ENCODE peak calls at places on chromosomes 2 and 18, in six cellular contexts. B is A549, D is nephron progenitor cell, K is tibial nerve, W is astrocyte of the spinal cord, L is GM13976. N is an unnamed sample.

GRCh38 chr2:216344206-216344957 is 27.9 kb downstream of the MARCHF4 start:
- DNase-seq in D (no peak), L (no peak), W (peak; percentile 9), B (no peak), K (no peak), N (peak; percentile 81)

GRCh38 chr2:224930124-224930523 is 112.1 kb downstream of the DOCK10 start:
- DNase-seq in K (no peak), D (no peak), L (no peak), B (no peak), W (no peak), N (no peak)

GRCh38 chr2:108594982-108595464 is 60.8 kb downstream of the LIMS1 start:
- DNase-seq in W (peak; percentile 98), K (no peak), D (no peak), L (no peak), B (no peak), N (no peak)

GRCh38 chr18:77187201-77187600 is 54.6 kb upstream of the MBP start:
- DNase-seq in K (no peak), L (no peak), B (no peak), W (no peak), D (no peak), N (no peak)

GRCh38 chr2:44578401-44579135 is 216.8 kb downstream of the CAMKMT start:
- DNase-seq in W (peak; percentile 53), K (no peak), B (no peak), L (peak; percentile 64), D (no peak), N (no peak)

GRCh38 chr2:26691881-26692813 is at the start of gene KCNK3:
- DNase-seq in D (peak; percentile 90), K (no peak), L (peak; percentile 67), B (peak; percentile 50), W (peak; percentile 7), N (peak; percentile 97)

GRCh38 chr2:210620456-210620855 is 64.1 kb downstream of the CPS1 start:
- DNase-seq in L (no peak), K (no peak), W (no peak), D (no peak), B (no peak), N (no peak)

GRCh38 chr2:8494589-8494988 is 187.3 kb upstream of the ID2 start:
- DNase-seq in L (no peak), B (no peak), D (no peak), W (no peak), K (no peak), N (no peak)

GRCh38 chr2:43105586-43106562 is 120.5 kb downstream of the ZFP36L2 start:
- DNase-seq in B (peak; percentile 58), L (peak; percentile 70), W (no peak), D (no peak), K (no peak), N (peak; percentile 94)

GRCh38 chr2:159152119-159152778 is 134.3 kb downstream of the WDSUB1 start:
- DNase-seq in B (no peak), W (no peak), L (no peak), D (no peak), K (no peak), N (no peak)

GRCh38 chr2:3335001-3335400 is 42.6 kb downstream of the EIPR1 start:
- DNase-seq in K (no peak), D (no peak), L (no peak), B (no peak), W (no peak), N (no peak)

GRCh38 chr18:58097127-58097906 is 53.3 kb downstream of the NEDD4L start:
- DNase-seq in W (peak; percentile 31), K (no peak), L (no peak), B (no peak), D (no peak), N (no peak)

GRCh38 chr18:46632401-46633089 is 24.5 kb downstream of the LOXHD1 start:
- DNase-seq in L (no peak), D (no peak), B (peak; percentile 13), K (no peak), W (no peak), N (no peak)

GRCh38 chr2:205499006-205499405 is 183.3 kb upstream of the NRP2 start:
- DNase-seq in B (no peak), L (no peak), W (no peak), K (no peak), D (no peak), N (no peak)
- TF ChIP-seq CTCF in B (no peak), L (no peak), W (no peak), K (no peak), D (no peak), N (no peak)

GRCh38 chr2:157830696-157831570 is 45.2 kb downstream of the ACVR1 start:
- DNase-seq in L (no peak), W (peak; percentile 89), K (no peak), D (no peak), B (peak; percentile 74), N (peak; percentile 79)
- TF ChIP-seq CTCF in L (no peak), W (no peak), K (no peak), D (no peak), B (no peak), N (no peak)

GRCh38 chr2:119660343-119660658 is 18.7 kb upstream of the TMEM177 start:
- DNase-seq in B (no peak), K (no peak), W (no peak), D (no peak), L (no peak), N (no peak)
- TF ChIP-seq CTCF in B (no peak), K (no peak), W (no peak), D (no peak), L (no peak), N (no peak)

GRCh38 chr2:88182721-88183120 is 12.6 kb downstream of the THNSL2 start:
- DNase-seq in K (no peak), D (no peak), W (no peak), L (no peak), B (no peak), N (no peak)

GRCh38 chr2:88179228-88179679 is 9.1 kb downstream of the THNSL2 start:
- DNase-seq in K (no peak), D (peak; percentile 38), W (no peak), L (no peak), B (no peak), N (no peak)

GRCh38 chr2:88181511-88181910 is 11.4 kb downstream of the THNSL2 start:
- DNase-seq in L (no peak), D (no peak), B (no peak), W (peak; percentile 48), K (no peak), N (no peak)

GRCh38 chr2:88177556-88177955 is 7.4 kb downstream of the THNSL2 start:
- DNase-seq in W (no peak), D (no peak), B (no peak), K (no peak), L (no peak), N (no peak)

GRCh38 chr2:88180594-88181240 is 10.6 kb downstream of the THNSL2 start:
- DNase-seq in K (no peak), L (no peak), W (no peak), D (no peak), B (no peak), N (peak; percentile 54)
- TF ChIP-seq CTCF in K (no peak), L (no peak), W (no peak), D (no peak), B (no peak), N (no peak)

DNA sequence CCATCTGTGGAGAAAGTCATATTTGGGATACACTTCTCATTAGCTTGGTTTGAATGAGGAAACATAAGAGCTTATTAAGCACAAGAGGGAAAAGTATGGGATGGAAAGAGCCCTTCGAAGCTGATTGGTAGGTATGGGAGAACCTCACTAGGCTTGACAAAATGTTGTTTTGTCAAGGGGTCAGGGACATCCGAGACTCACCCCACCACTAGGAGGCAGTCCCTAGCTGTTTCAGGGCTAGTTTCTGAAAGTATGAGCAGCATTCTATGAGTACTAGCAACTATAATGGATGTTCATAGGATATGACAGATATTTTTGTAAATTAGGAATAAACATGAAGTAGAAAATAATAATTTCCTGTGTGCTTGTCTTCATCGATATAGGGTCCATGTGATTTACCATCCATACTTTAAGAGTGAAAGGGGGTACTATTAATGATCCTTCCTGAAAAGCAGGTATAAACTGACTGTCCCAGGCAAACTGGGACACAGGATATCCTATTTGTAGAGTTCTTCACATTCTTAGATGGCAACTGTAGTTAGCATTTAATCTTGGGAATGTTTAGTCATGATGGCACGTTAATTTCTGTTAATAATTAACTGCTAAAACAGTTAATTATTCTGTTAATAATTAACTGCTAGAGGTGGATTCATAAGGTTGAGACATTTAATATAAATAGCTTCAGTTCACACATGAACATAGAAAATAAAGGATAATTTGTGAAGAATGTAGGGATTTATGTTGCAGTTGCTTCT is 28.4 kb downstream of the OTX1 start:
- DNase-seq in D (no peak), K (no peak), L (peak; percentile 35), B (no peak), W (no peak), N (peak; percentile 25)
- TF ChIP-seq CTCF in D (peak; percentile 11), K (no peak), L (peak; percentile 35), B (peak; percentile 28), W (no peak), N (peak; percentile 58)

GRCh38 chr2:135790423-135790822 is 46.6 kb downstream of the LCT start:
- DNase-seq in D (no peak), K (no peak), B (no peak), W (no peak), L (no peak), N (no peak)

GRCh38 chr2:135783416-135783815 is 41.8 kb downstream of the UBXN4 start:
- DNase-seq in W (no peak), D (no peak), B (no peak), L (no peak), K (no peak), N (no peak)

GRCh38 chr2:135782231-135782630 is 40.6 kb downstream of the UBXN4 start:
- DNase-seq in L (no peak), B (no peak), D (no peak), K (no peak), W (no peak), N (no peak)

GRCh38 chr2:135785032-135785431 is 43.4 kb downstream of the UBXN4 start:
- DNase-seq in L (no peak), K (no peak), B (no peak), D (no peak), W (no peak), N (no peak)
- TF ChIP-seq CTCF in L (no peak), K (no peak), B (no peak), D (peak; percentile 18), W (peak; percentile 19), N (no peak)

DNA sequence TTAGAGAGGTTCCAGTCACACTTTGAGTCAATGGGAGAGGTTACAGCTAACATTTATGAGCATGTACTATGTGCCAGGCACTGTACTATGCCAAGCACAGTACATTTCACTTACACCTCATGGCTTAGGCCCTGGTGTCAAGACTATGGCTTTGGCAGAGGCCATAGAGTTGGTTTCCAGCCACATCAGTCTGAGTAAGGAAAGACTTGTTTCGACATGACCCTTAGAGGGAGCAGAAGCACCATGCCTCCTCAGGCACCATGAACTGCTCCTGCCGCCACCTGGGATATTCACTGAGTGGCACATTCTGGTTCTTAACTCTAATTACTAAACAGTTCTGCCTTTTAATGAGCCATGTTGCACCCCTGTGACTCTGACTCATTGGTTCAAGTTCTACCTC is 12.7 kb downstream of the DGUOK start:
- DNase-seq in L (no peak), W (no peak), B (no peak), D (no peak), K (no peak), N (no peak)
- TF ChIP-seq CTCF in L (no peak), W (peak; percentile 16), B (no peak), D (no peak), K (no peak), N (peak; percentile 36)